ENCODE peak calls at places on chromosomes 7 and 10, in six cellular contexts. U, Z, P, D, W and A are unnamed samples.

GRCh38 chr7:142795339-142795863 is 24.6 kb downstream of the PRSS2 start:
- DNase-seq in W (peak; percentile 65), D (no peak), P (no peak), U (peak; percentile 84), Z (no peak), A (peak; percentile 79)

GRCh38 chr7:139940866-139941265 is 111.8 kb downstream of the TBXAS1 start:
- DNase-seq in U (no peak), Z (peak; percentile 50), W (no peak), P (no peak), D (no peak), A (no peak)

GRCh38 chr10:2460846-2461245 is 606.5 kb upstream of the PFKP start:
- DNase-seq in W (no peak), Z (no peak), P (peak; percentile 37), D (no peak), U (no peak), A (no peak)

GRCh38 chr10:24929056-24929544 is 23.3 kb downstream of the PRTFDC1 start:
- DNase-seq in W (no peak), P (peak; percentile 52), U (no peak), D (no peak), Z (no peak), A (no peak)

GRCh38 chr10:93746844-93747284 is 10.9 kb upstream of the LGI1 start:
- DNase-seq in U (peak; percentile 86), W (peak; percentile 66), D (no peak), P (peak; percentile 99), Z (peak; percentile 89), A (peak; percentile 97)

GRCh38 chr10:69119896-69120295 is 4.1 kb upstream of the VPS26A start:
- DNase-seq in U (no peak), P (no peak), Z (no peak), W (no peak), D (no peak), A (no peak)

GRCh38 chr10:89414146-89414878 is at the start of gene IFIT5:
- DNase-seq in P (peak; percentile 86), D (peak; percentile 70), W (no peak), Z (peak; percentile 67), U (peak; percentile 73), A (peak; percentile 82)

GRCh38 chr10:15789793-15790525 is 70.2 kb upstream of the ITGA8 start:
- DNase-seq in D (no peak), P (peak; percentile 86), W (no peak), Z (peak; percentile 95), U (no peak), A (no peak)

GRCh38 chr7:1537631-1538412 is 7.3 kb downstream of the MAFK start:
- DNase-seq in P (peak; percentile 95), W (peak; percentile 61), Z (peak; percentile 97), D (peak; percentile 82), U (no peak), A (peak; percentile 92)

GRCh38 chr7:50792342-50793114 is 9.8 kb upstream of the GRB10 start:
- DNase-seq in D (no peak), P (peak; percentile 71), U (no peak), Z (peak; percentile 58), W (no peak), A (peak; percentile 77)

GRCh38 chr10:18439601-18440000 is 211.8 kb downstream of the NSUN6 start:
- DNase-seq in U (no peak), Z (no peak), W (no peak), D (no peak), P (no peak), A (no peak)

GRCh38 chr10:69641261-69641980 is 11.4 kb downstream of the FAM241B start:
- DNase-seq in P (no peak), W (no peak), Z (no peak), D (no peak), U (no peak), A (no peak)

GRCh38 chr10:50999163-50999562 is 75.1 kb upstream of the PRKG1 start:
- DNase-seq in P (no peak), D (no peak), U (no peak), W (no peak), Z (peak; percentile 58), A (no peak)

GRCh38 chr10:3255616-3256015 is 83.0 kb upstream of the PITRM1 start:
- DNase-seq in Z (no peak), D (no peak), W (no peak), U (no peak), P (no peak), A (no peak)

GRCh38 chr7:41911792-41912191 is 208.9 kb upstream of the INHBA start:
- DNase-seq in W (no peak), P (peak; percentile 32), U (no peak), Z (peak; percentile 95), D (no peak), A (no peak)

GRCh38 chr10:103690281-103690680 is 165.1 kb downstream of the SH3PXD2A start:
- DNase-seq in D (no peak), U (no peak), W (no peak), Z (no peak), P (no peak), A (no peak)

GRCh38 chr10:15678851-15679250 is 40.9 kb downstream of the ITGA8 start:
- DNase-seq in D (no peak), Z (no peak), U (no peak), W (no peak), P (no peak), A (no peak)

GRCh38 chr10:52314007-52314821 is at the start of gene DKK1:
- DNase-seq in W (peak; percentile 95), P (peak; percentile 80), U (peak; percentile 87), Z (peak; percentile 76), D (peak; percentile 56), A (peak; percentile 91)

GRCh38 chr7:78523903-78524302 is 725.3 kb downstream of the PHTF2 start:
- DNase-seq in D (no peak), W (no peak), P (no peak), Z (no peak), U (peak; percentile 43), A (peak; percentile 34)

GRCh38 chr7:44172352-44172751 is 16.9 kb downstream of the GCK start:
- DNase-seq in W (no peak), D (no peak), P (no peak), U (peak; percentile 12), Z (no peak), A (no peak)

GRCh38 chr7:139541600-139542307 is 18.3 kb downstream of the CLEC2L start:
- DNase-seq in Z (no peak), P (no peak), W (no peak), U (peak; percentile 59), D (peak; percentile 21), A (peak; percentile 45)

GRCh38 chr10:74025380-74025978 is 27.6 kb downstream of the VCL start:
- DNase-seq in Z (no peak), P (no peak), D (no peak), W (no peak), U (no peak), A (no peak)

GRCh38 chr10:133260895-133261725 is 15.6 kb downstream of the ADAM8 start:
- DNase-seq in U (no peak), Z (no peak), D (no peak), P (peak; percentile 44), W (no peak), A (no peak)

GRCh38 chr7:12094365-12094921 is 116.7 kb upstream of the TMEM106B start:
- DNase-seq in Z (no peak), D (no peak), U (peak; percentile 74), P (no peak), W (peak; percentile 62), A (peak; percentile 62)

GRCh38 chr7:111025013-111025412 is 65.9 kb upstream of the LRRN3 start:
- DNase-seq in D (no peak), Z (no peak), U (no peak), W (no peak), P (no peak), A (no peak)

GRCh38 chr10:28774051-28774995 is 97.0 kb downstream of the BAMBI start:
- DNase-seq in Z (no peak), D (no peak), W (no peak), P (no peak), U (no peak), A (peak; percentile 79)

GRCh38 chr10:70518695-70519094 is 40.1 kb downstream of the PALD1 start:
- DNase-seq in D (no peak), Z (peak; percentile 70), W (no peak), U (no peak), P (peak; percentile 43), A (no peak)

GRCh38 chr10:84820121-84820520 is 491.7 kb downstream of the CCSER2 start:
- DNase-seq in W (no peak), U (no peak), D (no peak), P (no peak), Z (no peak), A (no peak)

GRCh38 chr7:13132314-13132713 is 444.9 kb downstream of the ARL4A start:
- DNase-seq in W (no peak), P (no peak), D (no peak), Z (no peak), U (no peak), A (no peak)
- H3K18ac ChIP-seq in W (no peak overlapping the region), P (no peak overlapping the region), D (no peak overlapping the region), Z (no peak overlapping the region), U (no peak overlapping the region), A (no peak overlapping the region)

GRCh38 chr7:18386590-18386989 is 109.0 kb upstream of the HDAC9 start:
- DNase-seq in U (no peak), P (no peak), Z (no peak), W (no peak), D (no peak), A (no peak)
- H2BK15ac ChIP-seq in U (no peak overlapping the region), P (no peak overlapping the region), Z (no peak overlapping the region), W (no peak overlapping the region), D (no peak overlapping the region), A (no peak overlapping the region)

GRCh38 chr7:30931161-30931926 is 19.7 kb downstream of the AQP1 start:
- DNase-seq in U (no peak), P (peak; percentile 45), Z (no peak), W (peak; percentile 37), D (no peak), A (peak; percentile 51)
- H2BK5ac ChIP-seq in U (no peak overlapping the region), P (peak overlapping the region; percentile 99), Z (no peak overlapping the region), W (no peak overlapping the region), D (no peak overlapping the region), A (no peak overlapping the region)

DNA sequence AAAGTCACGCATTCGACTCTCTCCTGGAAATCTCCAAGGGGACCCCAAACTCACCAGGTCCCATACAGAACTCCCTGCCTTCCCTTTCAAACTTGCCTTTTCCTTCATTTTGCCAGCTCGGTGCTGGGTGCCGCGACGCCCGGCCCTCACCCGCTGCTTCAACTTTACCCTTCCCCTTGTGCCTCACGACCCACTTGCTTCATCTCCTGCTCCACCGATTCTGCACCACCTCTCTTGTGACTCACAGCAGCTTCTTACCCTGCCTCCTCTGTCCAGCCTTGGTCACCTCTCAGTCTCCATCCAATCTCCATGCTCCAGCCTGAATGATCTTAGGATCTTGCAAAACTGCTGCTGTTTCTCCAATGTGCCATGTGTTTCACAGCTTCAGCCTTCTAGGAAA is 59.9 kb downstream of the PRKCQ start:
- DNase-seq in W (no peak), P (no peak), U (no peak), Z (no peak), D (no peak), A (no peak)
- H3K18ac ChIP-seq in W (no peak overlapping the region), P (no peak overlapping the region), U (no peak overlapping the region), Z (no peak overlapping the region), D (no peak overlapping the region), A (no peak overlapping the region)

GRCh38 chr10:110803239-110803593 is 68.5 kb upstream of the PDCD4 start:
- DNase-seq in D (no peak), Z (no peak), U (no peak), P (no peak), W (no peak), A (no peak)
- H2BK15ac ChIP-seq in D (no peak overlapping the region), Z (no peak overlapping the region), U (no peak overlapping the region), P (no peak overlapping the region), W (no peak overlapping the region), A (no peak overlapping the region)